ENCODE peak calls at places on chromosomes 13 and 19, in ten cellular contexts. K, P, C, L, D, T, E, H, Z and B are unnamed samples.

GRCh38 chr13:66778461-66778860 is 451.7 kb downstream of the PCDH9 start:
- DNase-seq in K (no peak), P (no peak), C (no peak), L (no peak), D (no peak), T (no peak), E (no peak), H (no peak), Z (no peak), B (no peak)

GRCh38 chr13:25762795-25763377 is 288.9 kb downstream of the SHISA2 start:
- DNase-seq in K (no peak), P (no peak), C (no peak), L (no peak), D (no peak), T (no peak), E (no peak), H (no peak), Z (no peak), B (no peak)

GRCh38 chr19:19540707-19541515 is 2.8 kb downstream of the CILP2 start:
- DNase-seq in K (no peak), P (no peak), C (no peak), L (no peak), D (peak; percentile 38), T (peak; percentile 66), E (peak; percentile 47), H (peak; percentile 45), Z (no peak), B (no peak)

GRCh38 chr13:101516262-101516661 is 63.8 kb downstream of the ITGBL1 start:
- DNase-seq in K (no peak), P (no peak), C (no peak), L (peak; percentile 19), D (no peak), T (no peak), E (no peak), H (no peak), Z (no peak), B (no peak)

GRCh38 chr19:16259385-16260159 is 61.9 kb downstream of the AP1M1 start:
- DNase-seq in K (no peak), P (no peak), C (no peak), L (no peak), D (no peak), T (no peak), E (no peak), H (no peak), Z (no peak), B (no peak)

GRCh38 chr19:1618157-1619093 is 13.2 kb upstream of the UQCR11 start:
- DNase-seq in K (no peak), P (no peak), C (peak; percentile 5), L (peak; percentile 14), D (no peak), T (peak; percentile 13), E (no peak), H (no peak), Z (no peak), B (no peak)

GRCh38 chr13:97496511-97496910 is 62.5 kb downstream of the RAP2A start:
- DNase-seq in K (no peak), P (no peak), C (no peak), L (no peak), D (no peak), T (no peak), E (no peak), H (no peak), Z (no peak), B (no peak)

GRCh38 chr19:645912-646797 is 6.5 kb downstream of the FGF22 start:
- DNase-seq in K (no peak), P (no peak), C (no peak), L (no peak), D (no peak), T (no peak), E (no peak), H (no peak), Z (no peak), B (no peak)

GRCh38 chr13:111099292-111099691 is 15.8 kb upstream of the ARHGEF7 start:
- DNase-seq in K (no peak), P (no peak), C (no peak), L (no peak), D (no peak), T (no peak), E (no peak), H (no peak), Z (no peak), B (no peak)

GRCh38 chr13:106028916-106029315 is 506.5 kb downstream of the EFNB2 start:
- DNase-seq in K (no peak), P (no peak), C (no peak), L (peak; percentile 25), D (no peak), T (no peak), E (no peak), H (no peak), Z (no peak), B (no peak)

GRCh38 chr19:6720369-6721112 is at the start of gene C3:
- DNase-seq in K (peak; percentile 55), P (peak; percentile 53), C (no peak), L (peak; percentile 50), D (no peak), T (no peak), E (peak; percentile 47), H (no peak), Z (no peak), B (no peak)

GRCh38 chr19:16062789-16063188 is 13.5 kb upstream of the TPM4 start:
- DNase-seq in K (no peak), P (no peak), C (no peak), L (no peak), D (peak; percentile 51), T (peak; percentile 58), E (peak; percentile 66), H (peak; percentile 49), Z (no peak), B (no peak)

GRCh38 chr19:42132030-42132628 is at the start of gene POU2F2:
- DNase-seq in K (peak; percentile 8), P (no peak), C (no peak), L (no peak), D (peak; percentile 85), T (peak; percentile 89), E (no peak), H (peak; percentile 81), Z (no peak), B (no peak)

GRCh38 chr19:47094557-47095517 is 18.7 kb downstream of the ZC3H4 start:
- DNase-seq in K (no peak), P (no peak), C (no peak), L (no peak), D (no peak), T (peak; percentile 34), E (no peak), H (peak; percentile 16), Z (no peak), B (no peak)

GRCh38 chr13:51832471-51833152 is 12.4 kb downstream of the TMEM272 start:
- DNase-seq in K (peak; percentile 22), P (no peak), C (no peak), L (peak; percentile 5), D (no peak), T (peak; percentile 29), E (no peak), H (no peak), Z (no peak), B (no peak)

GRCh38 chr19:46614114-46614701 is 10.7 kb downstream of the PTGIR start:
- DNase-seq in K (peak; percentile 89), P (peak; percentile 81), C (peak; percentile 72), L (peak; percentile 60), D (peak; percentile 67), T (peak; percentile 73), E (peak; percentile 87), H (peak; percentile 60), Z (peak; percentile 48), B (peak; percentile 91)

GRCh38 chr13:45773236-45773635 is 71.1 kb downstream of the CBY2 start:
- DNase-seq in K (no peak), P (no peak), C (peak; percentile 58), L (peak; percentile 40), D (no peak), T (no peak), E (no peak), H (no peak), Z (peak; percentile 28), B (no peak)